ENCODE peak calls at places on chromosomes 7 and 10, in ten cellular contexts. One of them, this sample, is unnamed. For H3K36me3, the result is how much of the 10 kb centered on the place peaks cover.

GRCh38 chr10:3468919-3469638 is 296.5 kb upstream of the PITRM1 start:
- DNase-seq in transverse colon: peak
- DNase-seq in mammary epithelial cell: peak
- DNase-seq in esophagus squamous epithelium: no peak
- DNase-seq in CD8-positive, alpha-beta memory T cell: no peak
- DNase-seq in WERI-Rb-1: no peak
- DNase-seq in suprapubic skin: peak
- DNase-seq in hepatocyte: peak
- DNase-seq in upper lobe of right lung: peak
- DNase-seq in fibroblast of lung: peak
- DNase-seq in this sample: no peak

GRCh38 chr7:127477285-127478039 is 85.0 kb upstream of the ZNF800 start:
- DNase-seq in transverse colon: no peak
- DNase-seq in mammary epithelial cell: no peak
- DNase-seq in esophagus squamous epithelium: no peak
- DNase-seq in CD8-positive, alpha-beta memory T cell: no peak
- DNase-seq in WERI-Rb-1: no peak
- DNase-seq in suprapubic skin: no peak
- DNase-seq in hepatocyte: no peak
- DNase-seq in upper lobe of right lung: no peak
- DNase-seq in fibroblast of lung: no peak
- DNase-seq in this sample: no peak

GRCh38 chr7:33666526-33666925 is 238.8 kb upstream of the BMPER start:
- DNase-seq in transverse colon: no peak
- DNase-seq in mammary epithelial cell: peak
- DNase-seq in esophagus squamous epithelium: no peak
- DNase-seq in CD8-positive, alpha-beta memory T cell: no peak
- DNase-seq in WERI-Rb-1: no peak
- DNase-seq in suprapubic skin: no peak
- DNase-seq in hepatocyte: no peak
- DNase-seq in upper lobe of right lung: no peak
- DNase-seq in fibroblast of lung: no peak
- DNase-seq in this sample: no peak

GRCh38 chr10:5418584-5418983 is 6.2 kb downstream of the NET1 start:
- DNase-seq in transverse colon: no peak
- DNase-seq in mammary epithelial cell: no peak
- DNase-seq in esophagus squamous epithelium: no peak
- DNase-seq in CD8-positive, alpha-beta memory T cell: no peak
- DNase-seq in WERI-Rb-1: no peak
- DNase-seq in suprapubic skin: no peak
- DNase-seq in hepatocyte: no peak
- DNase-seq in upper lobe of right lung: no peak
- DNase-seq in fibroblast of lung: no peak
- DNase-seq in this sample: no peak

GRCh38 chr7:73565675-73566342 is 8.3 kb upstream of the BCL7B start:
- DNase-seq in transverse colon: no peak
- DNase-seq in mammary epithelial cell: no peak
- DNase-seq in esophagus squamous epithelium: no peak
- DNase-seq in CD8-positive, alpha-beta memory T cell: no peak
- DNase-seq in WERI-Rb-1: no peak
- DNase-seq in suprapubic skin: no peak
- DNase-seq in hepatocyte: no peak
- DNase-seq in upper lobe of right lung: no peak
- DNase-seq in fibroblast of lung: no peak
- DNase-seq in this sample: no peak

GRCh38 chr7:137934176-137934826 is 67.6 kb downstream of the CREB3L2 start:
- DNase-seq in transverse colon: no peak
- DNase-seq in mammary epithelial cell: peak
- DNase-seq in esophagus squamous epithelium: no peak
- DNase-seq in CD8-positive, alpha-beta memory T cell: no peak
- DNase-seq in WERI-Rb-1: no peak
- DNase-seq in suprapubic skin: no peak
- DNase-seq in hepatocyte: no peak
- DNase-seq in upper lobe of right lung: no peak
- DNase-seq in fibroblast of lung: no peak
- DNase-seq in this sample: no peak

GRCh38 chr7:111833461-111833860 is 271.2 kb upstream of the IMMP2L start:
- DNase-seq in transverse colon: no peak
- DNase-seq in mammary epithelial cell: peak
- DNase-seq in esophagus squamous epithelium: no peak
- DNase-seq in CD8-positive, alpha-beta memory T cell: no peak
- DNase-seq in WERI-Rb-1: no peak
- DNase-seq in suprapubic skin: no peak
- DNase-seq in hepatocyte: no peak
- DNase-seq in upper lobe of right lung: no peak
- DNase-seq in fibroblast of lung: no peak
- DNase-seq in this sample: no peak

GRCh38 chr10:17735166-17735941 is 16.6 kb upstream of the TMEM236 start:
- DNase-seq in transverse colon: no peak
- DNase-seq in mammary epithelial cell: no peak
- DNase-seq in esophagus squamous epithelium: no peak
- DNase-seq in CD8-positive, alpha-beta memory T cell: no peak
- DNase-seq in WERI-Rb-1: no peak
- DNase-seq in suprapubic skin: no peak
- DNase-seq in hepatocyte: no peak
- DNase-seq in upper lobe of right lung: no peak
- DNase-seq in fibroblast of lung: no peak
- DNase-seq in this sample: no peak

GRCh38 chr7:114670676-114671075 is 251.2 kb upstream of the MDFIC start:
- DNase-seq in transverse colon: no peak
- DNase-seq in mammary epithelial cell: no peak
- DNase-seq in esophagus squamous epithelium: no peak
- DNase-seq in CD8-positive, alpha-beta memory T cell: no peak
- DNase-seq in WERI-Rb-1: no peak
- DNase-seq in suprapubic skin: no peak
- DNase-seq in hepatocyte: no peak
- DNase-seq in upper lobe of right lung: no peak
- DNase-seq in fibroblast of lung: no peak
- DNase-seq in this sample: no peak

GRCh38 chr10:60335708-60336107 is 54.0 kb downstream of the ANK3 start:
- DNase-seq in transverse colon: no peak
- DNase-seq in mammary epithelial cell: no peak
- DNase-seq in esophagus squamous epithelium: no peak
- DNase-seq in CD8-positive, alpha-beta memory T cell: no peak
- DNase-seq in WERI-Rb-1: no peak
- DNase-seq in suprapubic skin: no peak
- DNase-seq in hepatocyte: no peak
- DNase-seq in upper lobe of right lung: no peak
- DNase-seq in fibroblast of lung: no peak
- DNase-seq in this sample: no peak

GRCh38 chr7:33952824-33953223 is 47.5 kb downstream of the BMPER start:
- DNase-seq in transverse colon: no peak
- DNase-seq in mammary epithelial cell: peak
- DNase-seq in esophagus squamous epithelium: no peak
- DNase-seq in CD8-positive, alpha-beta memory T cell: no peak
- DNase-seq in WERI-Rb-1: no peak
- DNase-seq in suprapubic skin: no peak
- DNase-seq in hepatocyte: no peak
- DNase-seq in upper lobe of right lung: no peak
- DNase-seq in fibroblast of lung: no peak
- DNase-seq in this sample: no peak

GRCh38 chr7:142796501-142797341 is 26.0 kb downstream of the PRSS2 start:
- DNase-seq in transverse colon: no peak
- DNase-seq in mammary epithelial cell: no peak
- DNase-seq in esophagus squamous epithelium: no peak
- DNase-seq in CD8-positive, alpha-beta memory T cell: no peak
- DNase-seq in WERI-Rb-1: no peak
- DNase-seq in suprapubic skin: no peak
- DNase-seq in hepatocyte: no peak
- DNase-seq in upper lobe of right lung: no peak
- DNase-seq in fibroblast of lung: no peak
- DNase-seq in this sample: peak

GRCh38 chr10:112395809-112396530 is 22.1 kb downstream of the ACSL5 start:
- DNase-seq in transverse colon: no peak
- DNase-seq in mammary epithelial cell: no peak
- DNase-seq in esophagus squamous epithelium: no peak
- DNase-seq in CD8-positive, alpha-beta memory T cell: no peak
- DNase-seq in WERI-Rb-1: no peak
- DNase-seq in suprapubic skin: no peak
- DNase-seq in hepatocyte: no peak
- DNase-seq in upper lobe of right lung: no peak
- DNase-seq in fibroblast of lung: no peak
- DNase-seq in this sample: no peak

GRCh38 chr7:120582916-120583315 is 275.0 kb downstream of the TSPAN12 start:
- DNase-seq in transverse colon: no peak
- DNase-seq in mammary epithelial cell: no peak
- DNase-seq in esophagus squamous epithelium: no peak
- DNase-seq in CD8-positive, alpha-beta memory T cell: no peak
- DNase-seq in WERI-Rb-1: no peak
- DNase-seq in suprapubic skin: no peak
- DNase-seq in hepatocyte: no peak
- DNase-seq in upper lobe of right lung: no peak
- DNase-seq in fibroblast of lung: no peak
- DNase-seq in this sample: no peak

GRCh38 chr7:149071641-149072437 is 18.7 kb downstream of the ZNF786 start:
- DNase-seq in transverse colon: no peak
- DNase-seq in mammary epithelial cell: no peak
- DNase-seq in esophagus squamous epithelium: no peak
- DNase-seq in CD8-positive, alpha-beta memory T cell: peak
- DNase-seq in WERI-Rb-1: peak
- DNase-seq in suprapubic skin: no peak
- DNase-seq in hepatocyte: peak
- DNase-seq in upper lobe of right lung: no peak
- DNase-seq in fibroblast of lung: peak
- DNase-seq in this sample: peak

DNA sequence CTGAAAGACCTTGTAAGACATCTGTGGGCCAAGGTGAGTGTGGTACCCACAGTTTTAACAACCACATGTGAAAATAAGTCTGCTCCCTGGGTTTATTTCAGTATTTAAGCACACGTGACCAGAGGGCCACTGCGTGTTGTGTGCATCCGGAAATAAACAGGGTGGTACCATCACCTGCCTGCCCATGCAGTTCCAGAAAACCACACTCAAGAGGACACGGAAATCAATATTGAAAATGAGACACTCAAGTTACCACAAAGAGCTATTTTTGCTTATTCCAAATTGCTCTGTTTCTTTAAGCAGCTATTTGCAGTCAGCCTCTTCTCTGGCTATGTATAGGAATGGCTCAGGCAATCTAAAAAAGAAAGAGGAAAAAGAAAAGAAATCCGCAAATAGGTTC is 71.8 kb upstream of the LOXL4 start:
- DNase-seq in transverse colon: peak
- DNase-seq in mammary epithelial cell: no peak
- DNase-seq in esophagus squamous epithelium: no peak
- DNase-seq in CD8-positive, alpha-beta memory T cell: no peak
- DNase-seq in WERI-Rb-1: no peak
- DNase-seq in suprapubic skin: no peak
- DNase-seq in hepatocyte: no peak
- DNase-seq in upper lobe of right lung: no peak
- DNase-seq in fibroblast of lung: no peak
- DNase-seq in this sample: no peak
- H3K4me3 ChIP-seq in transverse colon: no peak
- H3K4me3 ChIP-seq in mammary epithelial cell: no peak
- H3K4me3 ChIP-seq in esophagus squamous epithelium: no peak
- H3K4me3 ChIP-seq in CD8-positive, alpha-beta memory T cell: no peak
- H3K4me3 ChIP-seq in WERI-Rb-1: no peak
- H3K4me3 ChIP-seq in suprapubic skin: no peak
- H3K4me3 ChIP-seq in hepatocyte: no peak
- H3K4me3 ChIP-seq in upper lobe of right lung: no peak
- H3K4me3 ChIP-seq in fibroblast of lung: no peak
- H3K4me3 ChIP-seq in this sample: no peak

GRCh38 chr7:2124604-2125345 is 108.0 kb downstream of the MAD1L1 start:
- DNase-seq in transverse colon: no peak
- DNase-seq in mammary epithelial cell: no peak
- DNase-seq in esophagus squamous epithelium: no peak
- DNase-seq in CD8-positive, alpha-beta memory T cell: no peak
- DNase-seq in WERI-Rb-1: no peak
- DNase-seq in suprapubic skin: no peak
- DNase-seq in hepatocyte: no peak
- DNase-seq in upper lobe of right lung: no peak
- DNase-seq in fibroblast of lung: no peak
- DNase-seq in this sample: no peak

GRCh38 chr7:2122651-2123050 is 110.1 kb downstream of the MAD1L1 start:
- DNase-seq in transverse colon: no peak
- DNase-seq in mammary epithelial cell: no peak
- DNase-seq in esophagus squamous epithelium: no peak
- DNase-seq in CD8-positive, alpha-beta memory T cell: no peak
- DNase-seq in WERI-Rb-1: no peak
- DNase-seq in suprapubic skin: no peak
- DNase-seq in hepatocyte: no peak
- DNase-seq in upper lobe of right lung: no peak
- DNase-seq in fibroblast of lung: no peak
- DNase-seq in this sample: no peak

GRCh38 chr7:2123916-2124315 is 108.8 kb downstream of the MAD1L1 start:
- DNase-seq in transverse colon: no peak
- DNase-seq in mammary epithelial cell: no peak
- DNase-seq in esophagus squamous epithelium: no peak
- DNase-seq in CD8-positive, alpha-beta memory T cell: no peak
- DNase-seq in WERI-Rb-1: no peak
- DNase-seq in suprapubic skin: no peak
- DNase-seq in hepatocyte: no peak
- DNase-seq in upper lobe of right lung: no peak
- DNase-seq in fibroblast of lung: no peak
- DNase-seq in this sample: no peak

GRCh38 chr7:2120841-2121830 is 111.6 kb downstream of the MAD1L1 start:
- DNase-seq in transverse colon: no peak
- DNase-seq in mammary epithelial cell: no peak
- DNase-seq in esophagus squamous epithelium: no peak
- DNase-seq in CD8-positive, alpha-beta memory T cell: no peak
- DNase-seq in WERI-Rb-1: no peak
- DNase-seq in suprapubic skin: no peak
- DNase-seq in hepatocyte: no peak
- DNase-seq in upper lobe of right lung: no peak
- DNase-seq in fibroblast of lung: peak
- DNase-seq in this sample: no peak

GRCh38 chr7:2123360-2123759 is 109.4 kb downstream of the MAD1L1 start:
- DNase-seq in transverse colon: peak
- DNase-seq in mammary epithelial cell: no peak
- DNase-seq in esophagus squamous epithelium: no peak
- DNase-seq in CD8-positive, alpha-beta memory T cell: no peak
- DNase-seq in WERI-Rb-1: no peak
- DNase-seq in suprapubic skin: no peak
- DNase-seq in hepatocyte: no peak
- DNase-seq in upper lobe of right lung: no peak
- DNase-seq in fibroblast of lung: no peak
- DNase-seq in this sample: peak
- H3K36me3 ChIP-seq in transverse colon: under half
- H3K36me3 ChIP-seq in mammary epithelial cell: under half
- H3K36me3 ChIP-seq in esophagus squamous epithelium: under half
- H3K36me3 ChIP-seq in CD8-positive, alpha-beta memory T cell: under half
- H3K36me3 ChIP-seq in WERI-Rb-1: under half
- H3K36me3 ChIP-seq in suprapubic skin: under half
- H3K36me3 ChIP-seq in hepatocyte: under half
- H3K36me3 ChIP-seq in upper lobe of right lung: under half
- H3K36me3 ChIP-seq in fibroblast of lung: under half
- H3K36me3 ChIP-seq in this sample: under half

GRCh38 chr10:11743461-11744338 is 1.5 kb downstream of the ECHDC3 start:
- DNase-seq in transverse colon: no peak
- DNase-seq in mammary epithelial cell: no peak
- DNase-seq in esophagus squamous epithelium: no peak
- DNase-seq in CD8-positive, alpha-beta memory T cell: no peak
- DNase-seq in WERI-Rb-1: no peak
- DNase-seq in suprapubic skin: peak
- DNase-seq in hepatocyte: no peak
- DNase-seq in upper lobe of right lung: no peak
- DNase-seq in fibroblast of lung: no peak
- DNase-seq in this sample: no peak
- H3K4me3 ChIP-seq in transverse colon: no peak
- H3K4me3 ChIP-seq in mammary epithelial cell: peak
- H3K4me3 ChIP-seq in esophagus squamous epithelium: peak
- H3K4me3 ChIP-seq in CD8-positive, alpha-beta memory T cell: no peak
- H3K4me3 ChIP-seq in WERI-Rb-1: no peak
- H3K4me3 ChIP-seq in suprapubic skin: peak
- H3K4me3 ChIP-seq in hepatocyte: no peak
- H3K4me3 ChIP-seq in upper lobe of right lung: peak
- H3K4me3 ChIP-seq in fibroblast of lung: peak
- H3K4me3 ChIP-seq in this sample: no peak

GRCh38 chr7:100808354-100808875 is 18.9 kb downstream of the EPHB4 start:
- DNase-seq in transverse colon: no peak
- DNase-seq in mammary epithelial cell: no peak
- DNase-seq in esophagus squamous epithelium: no peak
- DNase-seq in CD8-positive, alpha-beta memory T cell: no peak
- DNase-seq in WERI-Rb-1: no peak
- DNase-seq in suprapubic skin: no peak
- DNase-seq in hepatocyte: no peak
- DNase-seq in upper lobe of right lung: no peak
- DNase-seq in fibroblast of lung: no peak
- DNase-seq in this sample: no peak
- H3K36me3 ChIP-seq in transverse colon: under half
- H3K36me3 ChIP-seq in mammary epithelial cell: half or more
- H3K36me3 ChIP-seq in esophagus squamous epithelium: under half
- H3K36me3 ChIP-seq in CD8-positive, alpha-beta memory T cell: under half
- H3K36me3 ChIP-seq in WERI-Rb-1: under half
- H3K36me3 ChIP-seq in suprapubic skin: half or more
- H3K36me3 ChIP-seq in hepatocyte: under half
- H3K36me3 ChIP-seq in upper lobe of right lung: half or more
- H3K36me3 ChIP-seq in fibroblast of lung: under half
- H3K36me3 ChIP-seq in this sample: half or more

This sample was measured in H7.